ENCODE peak calls at places on chromosomes 3 and 15, in five cellular contexts. B is GM12891, I is GM12878, U is H1, O is HepG2. A is an unnamed sample.

GRCh38 chr3:138468451-138468850 is 34.0 kb downstream of the ESYT3 start:
- DNase-seq in B (no peak), I (no peak), U (no peak), O (no peak), A (no peak)

GRCh38 chr3:41418961-41419691 is 219.8 kb downstream of the CTNNB1 start:
- DNase-seq in B (no peak), I (no peak), U (no peak), O (peak), A (no peak)

GRCh38 chr3:40951636-40952035 is 247.7 kb upstream of the CTNNB1 start:
- DNase-seq in B (no peak), I (no peak), U (no peak), O (no peak), A (no peak)

GRCh38 chr15:38563723-38564519 is 693 bp downstream of the RASGRP1 start:
- DNase-seq in B (peak), I (no peak), U (no peak), O (no peak), A (peak)

GRCh38 chr15:40327338-40327917 is 3.9 kb downstream of the INAFM2 start:
- DNase-seq in B (no peak), I (no peak), U (no peak), O (no peak), A (no peak)

GRCh38 chr3:186614597-186615483 is 2.0 kb downstream of the AHSG start:
- DNase-seq in B (peak), I (peak), U (peak), O (peak), A (peak)

GRCh38 chr15:74156678-74157411 is 16.7 kb upstream of the ISLR start:
- DNase-seq in B (no peak), I (no peak), U (no peak), O (no peak), A (no peak)

GRCh38 chr3:12507871-12508281 is 23.6 kb downstream of the TSEN2 start:
- DNase-seq in B (no peak), I (no peak), U (no peak), O (no peak), A (no peak)

GRCh38 chr3:156341831-156342416 is 213.0 kb downstream of the SSR3 start:
- DNase-seq in B (peak), I (peak), U (no peak), O (no peak), A (no peak)

GRCh38 chr3:52245322-52246263 is at the start of gene PPM1M:
- DNase-seq in B (peak), I (no peak), U (no peak), O (no peak), A (peak)

GRCh38 chr3:114551770-114552526 is 258.1 kb downstream of the TIGIT start:
- DNase-seq in B (no peak), I (no peak), U (no peak), O (no peak), A (no peak)

GRCh38 chr3:6110451-6110850 is 750.5 kb upstream of the GRM7 start:
- DNase-seq in B (no peak), I (no peak), U (no peak), O (no peak), A (no peak)
- TF ChIP-seq TAF1 in B (no peak), I (no peak), U (no peak), O (no peak), A (no peak)

GRCh38 chr3:131502530-131503327 is at the start of gene MRPL3:
- DNase-seq in B (peak), I (peak), U (peak), O (peak), A (peak)
- TF ChIP-seq POLR2A in B (peak), I (peak), U (peak), O (peak), A (peak)

DNA sequence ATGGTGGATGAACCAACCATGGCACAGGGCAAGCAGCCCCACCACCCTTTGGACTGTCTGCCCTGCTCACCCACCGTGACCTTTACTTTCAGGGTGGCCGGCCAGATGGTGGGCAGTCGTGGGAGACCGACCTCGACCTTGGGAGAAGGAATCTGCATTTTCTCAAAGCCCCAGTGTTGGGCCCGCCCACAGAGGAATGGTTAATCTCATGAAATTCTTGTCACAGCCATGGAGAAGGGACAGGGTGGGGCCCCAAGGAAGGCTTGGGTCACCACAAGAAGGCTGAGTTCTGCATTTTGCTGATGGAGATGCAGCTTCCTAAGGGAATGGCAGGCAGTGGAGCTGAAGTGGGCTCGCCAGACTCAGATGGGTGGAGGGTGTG is 2.9 kb downstream of the PLXND1 start:
- DNase-seq in B (no peak), I (no peak), U (no peak), O (no peak), A (no peak)
- TF ChIP-seq POLR2AphosphoS5 in B (no peak), I (no peak), U (no peak), O (no peak), A (no peak)

DNA sequence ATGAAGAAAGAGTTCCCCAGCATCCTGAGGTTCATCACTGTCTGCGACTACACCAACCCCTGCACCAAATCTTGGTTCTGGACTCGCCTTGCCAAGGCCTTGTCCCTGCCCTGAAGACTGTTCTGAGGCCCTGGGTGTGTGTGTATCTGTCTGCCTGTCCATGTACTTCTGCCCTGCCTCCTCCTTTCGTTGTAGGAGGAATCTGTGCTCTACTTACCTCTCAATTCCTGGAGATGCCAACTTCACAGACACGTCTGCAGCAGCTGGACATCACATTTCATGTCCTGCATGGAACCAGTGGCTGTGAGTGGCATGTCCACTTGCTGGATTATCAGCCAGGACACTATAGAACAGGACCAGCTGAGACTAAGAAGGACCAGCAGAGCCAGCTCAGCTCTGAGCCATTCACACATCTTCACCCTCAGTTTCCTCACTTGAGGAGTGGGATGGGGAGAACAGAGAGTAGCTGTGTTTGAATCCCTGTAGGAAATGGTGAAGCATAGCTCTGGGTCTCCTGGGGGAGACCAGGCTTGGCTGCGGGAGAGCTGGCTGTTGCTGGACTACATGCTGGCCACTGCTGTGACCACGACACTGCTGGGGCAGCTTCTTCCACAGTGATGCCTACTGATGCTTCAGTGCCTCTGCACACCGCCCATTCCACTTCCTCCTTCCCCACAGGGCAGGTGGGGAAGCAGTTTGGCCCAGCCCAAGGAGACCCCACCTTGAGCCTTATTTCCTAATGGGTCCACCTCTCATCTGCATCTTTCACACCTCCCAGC is 2.9 kb downstream of the MYD88 start:
- DNase-seq in B (no peak), I (no peak), U (no peak), O (no peak), A (no peak)
- TF ChIP-seq TAF1 in B (no peak), I (no peak), U (no peak), O (no peak), A (no peak)

DNA sequence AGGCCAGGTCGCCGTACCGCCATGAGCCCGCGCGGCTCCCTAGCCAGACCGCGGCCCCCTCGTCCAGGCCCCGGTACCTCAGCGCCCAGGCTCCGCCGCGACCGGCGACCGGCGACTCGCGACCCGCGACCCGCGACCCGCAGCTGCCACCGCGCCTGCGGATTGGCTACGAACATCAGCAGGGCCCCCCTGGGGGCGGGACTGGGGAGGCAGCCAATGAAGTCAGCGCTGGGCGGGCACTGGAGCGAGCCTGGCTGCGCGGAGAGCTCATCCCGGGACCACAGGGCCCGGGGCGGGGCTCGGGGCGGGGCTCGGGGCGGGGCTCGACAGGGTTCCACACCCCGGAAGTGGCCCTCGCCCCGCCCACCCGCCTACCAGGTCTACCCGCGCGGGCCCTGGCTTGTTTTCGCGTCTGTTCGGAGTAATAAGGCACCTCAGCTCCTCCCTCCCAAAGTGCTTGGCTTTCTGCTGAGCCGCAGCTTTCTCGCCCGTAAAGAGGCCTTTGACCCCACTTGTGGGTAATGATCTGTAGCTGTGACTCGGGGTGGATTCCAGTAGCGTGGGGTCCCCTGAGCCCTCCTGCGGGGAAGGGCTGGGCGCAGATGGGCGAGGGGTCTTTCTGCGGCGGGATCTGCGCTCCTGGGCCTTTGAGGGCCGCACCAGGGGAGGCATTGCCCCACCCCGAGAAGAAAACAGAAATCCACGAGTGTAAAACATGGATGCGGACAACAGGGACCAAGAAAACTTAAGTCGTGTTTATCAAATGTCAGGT is at the start of gene LYSMD4:
- DNase-seq in B (peak), I (peak), U (peak), O (peak), A (peak)
- TF ChIP-seq POLR2A in B (no peak), I (peak), U (peak), O (peak), A (peak)

GRCh38 chr3:42827023-42827422 is 17.8 kb downstream of the ACKR2 start:
- DNase-seq in B (no peak), I (no peak), U (no peak), O (no peak), A (no peak)
- TF ChIP-seq POLR2AphosphoS5 in B (no peak), I (no peak), U (no peak), O (no peak), A (no peak)

GRCh38 chr3:141743305-141743704 is 5.2 kb downstream of the RNF7 start:
- DNase-seq in B (no peak), I (no peak), U (no peak), O (no peak), A (no peak)

DNA sequence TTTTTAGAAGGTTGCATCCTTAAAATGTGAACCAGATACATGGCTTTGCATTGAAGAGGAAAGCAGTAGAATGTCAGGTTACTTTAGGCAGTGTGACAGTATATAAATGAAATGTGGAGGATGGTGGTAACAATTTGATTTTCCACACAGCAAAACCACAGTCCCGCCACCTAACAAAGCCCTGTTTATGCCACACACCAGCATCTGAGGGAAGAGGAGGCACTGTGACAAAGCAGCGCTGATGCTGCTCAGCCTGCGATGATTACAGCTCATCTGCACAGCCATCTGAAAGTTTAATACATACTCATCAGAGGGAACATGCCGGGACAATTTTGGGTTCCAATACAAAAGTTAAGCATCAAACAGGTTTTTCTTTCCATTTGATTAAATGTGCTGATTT is 8.9 kb downstream of the RNF7 start:
- DNase-seq in B (no peak), I (no peak), U (no peak), O (no peak), A (no peak)
- TF ChIP-seq TAF1 in B (no peak), I (no peak), U (no peak), O (no peak), A (no peak)

DNA sequence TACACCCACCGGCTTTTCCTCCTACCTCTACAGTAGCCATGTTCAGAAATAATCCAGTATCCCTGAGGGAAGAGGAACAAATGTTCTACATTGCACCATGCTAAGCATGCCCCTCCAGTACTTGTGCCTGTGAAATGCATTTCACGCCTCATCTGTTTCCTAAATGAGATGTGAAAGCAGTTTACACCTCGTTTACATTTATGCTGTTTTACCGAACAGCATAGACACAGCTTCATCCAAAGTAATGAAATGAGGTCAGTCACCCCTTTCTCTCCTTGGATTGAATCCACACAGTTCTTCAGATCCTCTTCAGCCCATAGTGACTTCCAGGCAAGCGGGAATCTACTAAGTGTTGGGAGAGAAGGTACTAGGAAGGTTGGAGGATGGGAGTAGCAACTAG is 514.3 kb downstream of the PDCD6IP start:
- DNase-seq in B (no peak), I (no peak), U (no peak), O (no peak), A (no peak)
- TF ChIP-seq POLR2A in B (no peak), I (no peak), U (no peak), O (no peak), A (no peak)

GRCh38 chr3:57434041-57434440 is 110.1 kb downstream of the DNAH12 start:
- DNase-seq in B (no peak), I (no peak), U (no peak), O (peak), A (no peak)
- TF ChIP-seq POLR2AphosphoS5 in B (no peak), I (no peak), U (no peak), O (no peak), A (no peak)

GRCh38 chr3:53842436-53843194 is 3.6 kb downstream of the CHDH start:
- DNase-seq in B (no peak), I (no peak), U (no peak), O (peak), A (no peak)
- TF ChIP-seq TAF1 in B (no peak), I (no peak), U (no peak), O (no peak), A (no peak)

A was measured in GM12892.